ENCODE peak calls at places on chromosome 16, in five cellular contexts. Y is AG09309, E is Caki2, I is NCI-H2029, D is Ammon's horn. K is an unnamed sample.

GRCh38 chr16:51048544-51048943 is 102.5 kb downstream of the SALL1 start:
- DNase-seq in Y (no peak), E (peak), I (no peak), D (no peak), K (no peak)

GRCh38 chr16:30417447-30418349 is 10.3 kb downstream of the ZNF771 start:
- DNase-seq in Y (no peak), E (peak), I (peak), D (peak), K (peak)

GRCh38 chr16:56615353-56615752 is 7.0 kb downstream of the MT2A start:
- DNase-seq in Y (no peak), E (no peak), I (no peak), D (no peak), K (no peak)

GRCh38 chr16:85527767-85528297 is 85.3 kb upstream of the GSE1 start:
- DNase-seq in Y (no peak), E (no peak), I (no peak), D (no peak), K (no peak)

GRCh38 chr16:4691666-4692412 is 1.5 kb upstream of the NUDT16L1 start:
- DNase-seq in Y (no peak), E (no peak), I (no peak), D (no peak), K (no peak)

GRCh38 chr16:30112197-30113030 is 923 bp downstream of the GDPD3 start:
- DNase-seq in Y (no peak), E (no peak), I (no peak), D (peak), K (peak)

GRCh38 chr16:78503501-78504110 is 404.2 kb downstream of the WWOX start:
- DNase-seq in Y (no peak), E (peak), I (no peak), D (peak), K (peak)

GRCh38 chr16:71287903-71288302 is 1.3 kb downstream of the CMTR2 start:
- DNase-seq in Y (no peak), E (no peak), I (no peak), D (no peak), K (no peak)

GRCh38 chr16:424033-424622 is 1.3 kb upstream of the RAB11FIP3 start:
- DNase-seq in Y (peak), E (peak), I (no peak), D (peak), K (peak)

GRCh38 chr16:31071861-31072260 is 2.2 kb downstream of the ZNF668 start:
- DNase-seq in Y (peak), E (no peak), I (peak), D (no peak), K (no peak)

GRCh38 chr16:72561-73537 is at the start of gene RHBDF1:
- DNase-seq in Y (no peak), E (peak), I (no peak), D (no peak), K (no peak)

GRCh38 chr16:56771558-56772279 is 41.8 kb downstream of the NUP93 start:
- DNase-seq in Y (no peak), E (no peak), I (no peak), D (no peak), K (no peak)

GRCh38 chr16:87326151-87326571 is 9.0 kb upstream of the C16orf95 start:
- DNase-seq in Y (no peak), E (no peak), I (no peak), D (peak), K (no peak)

GRCh38 chr16:81483064-81483969 is 38.7 kb downstream of the CMIP start:
- DNase-seq in Y (no peak), E (no peak), I (no peak), D (no peak), K (no peak)

GRCh38 chr16:2039286-2040030 is 8.2 kb downstream of the NTHL1 start:
- DNase-seq in Y (peak), E (no peak), I (peak), D (no peak), K (no peak)

GRCh38 chr16:3021449-3022207 is 1.5 kb downstream of the TNFRSF12A start:
- DNase-seq in Y (peak), E (peak), I (no peak), D (peak), K (peak)

GRCh38 chr16:57614546-57615343 is 13.7 kb upstream of the ADGRG1 start:
- DNase-seq in Y (no peak), E (no peak), I (no peak), D (no peak), K (no peak)

GRCh38 chr16:15464401-15465186 is 30.2 kb downstream of the BMERB1 start:
- DNase-seq in Y (no peak), E (no peak), I (no peak), D (no peak), K (no peak)

GRCh38 chr16:12617401-12617819 is 186.3 kb downstream of the CPPED1 start:
- DNase-seq in Y (no peak), E (no peak), I (no peak), D (no peak), K (no peak)